ENCODE peak calls at places on chromosome 7, in seven cellular contexts. L is Peyer's patch, S is osteoblast, X is cardiac muscle cell, E is tibial nerve, T is GM23248, Y is MG63. O is an unnamed sample.

GRCh38 chr7:27605283-27605682 is 57.4 kb downstream of the HIBADH start:
- DNase-seq in S (no peak), X (no peak), Y (no peak), L (no peak), E (no peak), T (no peak), O (no peak)

GRCh38 chr7:112205348-112206237 is 606 bp downstream of the DOCK4 start:
- DNase-seq in X (peak; percentile 78), S (peak; percentile 86), E (peak; percentile 60), Y (peak; percentile 53), T (peak; percentile 73), L (peak; percentile 70), O (peak; percentile 65)

GRCh38 chr7:45203947-45204445 is 46.4 kb downstream of the RAMP3 start:
- DNase-seq in T (peak; percentile 57), X (peak; percentile 84), S (no peak), E (no peak), L (no peak), Y (no peak), O (no peak)

GRCh38 chr7:1193593-1194424 is 33.8 kb upstream of the ZFAND2A start:
- DNase-seq in L (peak; percentile 69), S (peak; percentile 94), X (peak; percentile 54), T (peak; percentile 79), E (no peak), Y (peak; percentile 76), O (peak; percentile 73)

GRCh38 chr7:13041368-13041988 is 354.0 kb downstream of the ARL4A start:
- DNase-seq in E (no peak), Y (peak; percentile 80), S (no peak), L (no peak), T (peak; percentile 12), X (no peak), O (no peak)

GRCh38 chr7:135710417-135711138 is 17.4 kb downstream of the SLC13A4 start:
- DNase-seq in Y (no peak), X (no peak), L (no peak), T (peak; percentile 27), E (no peak), S (no peak), O (no peak)

GRCh38 chr7:137703291-137704010 is 143.3 kb downstream of the DGKI start:
- DNase-seq in Y (no peak), X (no peak), E (no peak), S (no peak), L (no peak), T (peak; percentile 18), O (no peak)

GRCh38 chr7:84450802-84451201 is 256.2 kb upstream of the SEMA3A start:
- DNase-seq in E (no peak), S (no peak), T (no peak), L (no peak), Y (no peak), X (no peak), O (no peak)

GRCh38 chr7:100572949-100573675 is 588 bp downstream of the SAP25 start:
- DNase-seq in X (no peak), E (no peak), Y (no peak), T (no peak), S (peak; percentile 45), L (no peak), O (no peak)

GRCh38 chr7:91880413-91881241 is at the start of gene MTERF1:
- DNase-seq in L (peak; percentile 94), S (peak; percentile 94), T (peak; percentile 97), Y (peak; percentile 86), X (peak; percentile 96), E (peak; percentile 90), O (peak; percentile 95)

GRCh38 chr7:156903232-156903909 is 10.4 kb upstream of the LMBR1 start:
- DNase-seq in E (peak; percentile 16), L (no peak), S (peak; percentile 71), Y (peak; percentile 80), T (peak; percentile 32), X (peak; percentile 53), O (peak; percentile 58)

GRCh38 chr7:13725591-13725990 is 263.9 kb downstream of the ETV1 start:
- DNase-seq in L (no peak), S (no peak), T (peak; percentile 10), E (no peak), X (peak; percentile 9), Y (no peak), O (no peak)

GRCh38 chr7:85833071-85833470 is 646.2 kb upstream of the SEMA3D start:
- DNase-seq in X (peak; percentile 51), S (no peak), E (no peak), T (peak; percentile 56), L (no peak), Y (no peak), O (no peak)

GRCh38 chr7:95950698-95951097 is 178.3 kb downstream of the DYNC1I1 start:
- DNase-seq in S (no peak), L (no peak), T (peak; percentile 70), E (no peak), X (no peak), Y (no peak), O (no peak)

GRCh38 chr7:100400656-100401055 is 27.4 kb downstream of the PILRA start:
- DNase-seq in T (no peak), X (no peak), S (no peak), E (no peak), L (no peak), Y (no peak), O (no peak)

DNA sequence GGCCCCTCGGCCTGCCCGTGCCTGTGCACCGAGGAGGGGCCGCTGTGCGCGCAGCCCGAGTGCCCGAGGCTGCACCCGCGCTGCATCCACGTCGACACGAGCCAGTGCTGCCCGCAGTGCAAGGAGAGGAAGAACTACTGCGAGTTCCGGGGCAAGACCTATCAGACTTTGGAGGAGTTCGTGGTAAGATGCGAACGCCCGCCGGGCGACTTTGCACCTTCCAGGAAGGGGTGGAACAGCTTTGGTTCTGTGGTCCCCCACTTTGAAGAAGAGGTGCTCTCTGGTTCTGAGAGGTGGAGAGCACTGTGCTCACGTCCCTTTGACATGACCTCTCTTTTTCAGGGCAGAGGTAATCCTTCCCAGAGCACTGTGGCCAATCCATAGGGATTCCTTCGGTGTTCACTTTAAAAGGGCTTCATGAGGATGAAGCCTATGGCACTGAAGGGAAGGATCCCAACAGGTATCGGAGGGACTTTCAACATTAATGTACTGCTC is 2.6 kb downstream of the VWC2 start:
- DNase-seq in Y (no peak), L (no peak), E (no peak), T (no peak), S (peak; percentile 31), X (no peak), O (no peak)
- H3K27me3 ChIP-seq in Y (peaks cover 34% of the 10 kb centered on the region), L (peaks cover 14% of the 10 kb centered on the region), E (peaks cover 47% of the 10 kb centered on the region), T (peaks cover 35% of the 10 kb centered on the region), S (peaks cover 15% of the 10 kb centered on the region), X (peaks cover 55% of the 10 kb centered on the region), O (no peaks in the 10 kb centered on the region)

GRCh38 chr7:21543528-21544302 is 876 bp downstream of the DNAH11 start:
- DNase-seq in E (no peak), T (peak; percentile 7), S (no peak), L (peak; percentile 49), Y (no peak), X (peak; percentile 27), O (no peak)

GRCh38 chr7:21547511-21547910 is 4.7 kb downstream of the DNAH11 start:
- DNase-seq in Y (peak; percentile 6), T (no peak), E (no peak), L (no peak), S (no peak), X (peak; percentile 16), O (no peak)

GRCh38 chr7:21548491-21548890 is 5.7 kb downstream of the DNAH11 start:
- DNase-seq in Y (peak; percentile 8), S (no peak), T (no peak), X (no peak), L (no peak), E (no peak), O (no peak)

GRCh38 chr7:21542891-21543527 is at the start of gene DNAH11:
- DNase-seq in L (peak; percentile 62), S (peak; percentile 48), X (peak; percentile 30), T (peak; percentile 34), E (no peak), Y (peak; percentile 32), O (no peak)

DNA sequence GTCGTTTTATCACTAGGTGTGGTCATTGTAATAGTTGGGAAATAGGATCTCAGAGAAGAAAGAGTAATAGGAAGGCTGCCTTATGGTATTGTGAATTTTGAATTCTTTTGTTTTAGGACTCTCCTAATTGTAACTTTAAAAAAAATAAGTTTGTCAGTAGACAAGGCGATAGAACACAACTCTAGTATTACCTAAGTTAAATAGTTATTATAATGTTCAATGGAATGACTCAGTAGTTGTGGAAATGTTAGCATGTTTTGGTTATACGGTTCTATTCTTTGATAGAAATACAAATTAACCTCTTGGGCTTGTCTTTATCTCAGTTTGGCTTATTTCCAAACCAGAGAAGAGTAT is 1.4 kb downstream of the DNAH11 start:
- DNase-seq in X (no peak), E (no peak), L (no peak), T (no peak), Y (no peak), S (no peak), O (no peak)
- H3K4me3 ChIP-seq in X (no peak overlapping the region), E (no peak overlapping the region), L (no peak overlapping the region), T (no peak overlapping the region), Y (no peak overlapping the region), S (no peak overlapping the region), O (no peak overlapping the region)

DNA sequence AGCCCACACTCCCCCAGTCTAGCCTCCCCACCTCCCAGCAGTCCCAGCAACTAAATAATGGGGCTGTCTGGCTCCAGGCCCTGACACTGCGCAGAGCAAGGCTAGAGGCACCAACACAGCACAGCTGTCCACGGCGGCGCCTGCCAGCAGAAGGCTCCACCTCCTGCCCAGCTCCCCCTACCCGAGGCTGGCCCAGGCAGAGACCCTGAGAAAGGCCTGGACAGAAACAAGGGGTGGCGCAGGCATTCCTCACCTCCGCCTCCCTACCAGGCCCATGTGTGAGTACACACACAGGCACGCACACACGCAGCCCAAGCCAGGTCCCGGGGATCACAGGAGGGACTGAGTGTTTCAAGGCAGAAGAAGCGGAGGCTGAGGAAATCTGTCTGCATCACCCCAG is 6.0 kb downstream of the KCNH2 start:
- DNase-seq in Y (no peak), X (peak; percentile 34), T (no peak), S (no peak), E (no peak), L (no peak), O (no peak)
- H3K27me3 ChIP-seq in Y (no peaks in the 10 kb centered on the region), X (no peaks in the 10 kb centered on the region), T (peaks cover 64% of the 10 kb centered on the region), S (peaks cover 40% of the 10 kb centered on the region), E (peaks cover 52% of the 10 kb centered on the region), L (peaks cover 2% of the 10 kb centered on the region), O (peaks cover 10% of the 10 kb centered on the region)

GRCh38 chr7:133824123-133824522 is 303.0 kb upstream of the LRGUK start:
- DNase-seq in T (no peak), X (no peak), Y (no peak), S (no peak), L (no peak), E (no peak), O (no peak)

GRCh38 chr7:133829336-133829897 is 297.7 kb upstream of the LRGUK start:
- DNase-seq in L (no peak), S (no peak), Y (no peak), X (no peak), E (no peak), T (peak; percentile 40), O (no peak)

GRCh38 chr7:133827707-133828580 is 299.2 kb upstream of the LRGUK start:
- DNase-seq in E (no peak), T (no peak), Y (no peak), S (no peak), X (no peak), L (no peak), O (no peak)

GRCh38 chr7:133828906-133829305 is 298.2 kb upstream of the LRGUK start:
- DNase-seq in S (no peak), E (no peak), X (no peak), L (no peak), Y (no peak), T (no peak), O (no peak)

DNA sequence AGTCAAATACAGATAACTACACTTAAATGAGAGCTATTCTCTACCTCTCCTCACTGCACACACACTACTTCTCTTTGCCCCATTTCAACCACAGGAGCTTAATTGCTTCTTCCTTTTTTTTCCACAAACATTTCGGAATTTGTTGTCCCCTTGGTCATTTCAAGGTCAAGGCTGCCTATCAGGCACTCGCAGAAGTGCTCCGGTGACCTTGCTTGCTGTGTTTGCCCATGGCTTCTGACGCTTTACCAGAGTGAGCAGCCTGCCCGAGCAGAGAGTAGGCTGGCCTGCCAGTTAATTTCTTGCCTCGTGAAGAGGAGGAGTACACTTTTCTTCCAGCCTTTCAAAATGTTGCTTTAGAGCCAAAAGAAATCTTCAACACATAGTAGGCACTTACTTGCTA is 297.1 kb upstream of the LRGUK start:
- DNase-seq in X (no peak), Y (no peak), L (no peak), T (no peak), S (no peak), E (no peak), O (no peak)
- H3K4me3 ChIP-seq in X (no peak overlapping the region), Y (no peak overlapping the region), L (no peak overlapping the region), T (no peak overlapping the region), S (no peak overlapping the region), E (no peak overlapping the region), O (no peak overlapping the region)